ENCODE peak calls at places on chromosomes 4 and X, in eight cellular contexts. I is neural progenitor cell, X is GM23248, M is mammary epithelial cell, F is HCT116, T is neuronal stem cell, S is PC-3, W is astrocyte. Y is an unnamed sample.

GRCh38 chrX:111519215-111519614 is 7.8 kb downstream of the SERTM2 start:
- DNase-seq in I (peak; percentile 70), X (no peak), M (no peak), F (no peak), T (peak; percentile 38), S (no peak), W (peak; percentile 75), Y (no peak)

GRCh38 chr4:8073206-8073863 is 85.3 kb downstream of the ABLIM2 start:
- DNase-seq in I (no peak), X (no peak), M (no peak), F (no peak), T (no peak), S (no peak), W (no peak), Y (no peak)

GRCh38 chr4:106587558-106587957 is 219.0 kb upstream of the GIMD1 start:
- DNase-seq in I (no peak), X (peak; percentile 86), M (peak; percentile 82), F (no peak), T (no peak), S (peak; percentile 80), W (peak; percentile 83), Y (no peak)

GRCh38 chrX:20459410-20460350 is 193.0 kb upstream of the RPS6KA3 start:
- DNase-seq in I (no peak), X (no peak), M (no peak), F (no peak), T (no peak), S (no peak), W (no peak), Y (no peak)

GRCh38 chr4:177190995-177191568 is 118.6 kb upstream of the NEIL3 start:
- DNase-seq in I (no peak), X (peak; percentile 47), M (peak; percentile 10), F (no peak), T (no peak), S (no peak), W (peak; percentile 71), Y (no peak)

GRCh38 chr4:15677507-15677988 is 4.1 kb upstream of the FAM200B start:
- DNase-seq in I (no peak), X (peak; percentile 48), M (peak; percentile 98), F (peak; percentile 82), T (no peak), S (peak; percentile 94), W (peak; percentile 71), Y (peak; percentile 76)

GRCh38 chrX:131821945-131822622 is 201.0 kb upstream of the STK26 start:
- DNase-seq in I (no peak), X (no peak), M (peak; percentile 69), F (no peak), T (no peak), S (no peak), W (peak; percentile 59), Y (no peak)

GRCh38 chr4:21858971-21859370 is 89.6 kb downstream of the KCNIP4 start:
- DNase-seq in I (no peak), X (peak; percentile 55), M (no peak), F (no peak), T (no peak), S (no peak), W (peak; percentile 52), Y (no peak)

GRCh38 chr4:184896868-184897715 is 71.3 kb upstream of the ACSL1 start:
- DNase-seq in I (no peak), X (no peak), M (no peak), F (no peak), T (no peak), S (no peak), W (no peak), Y (no peak)

GRCh38 chrX:38409289-38409688 is 56.9 kb downstream of the OTC start:
- DNase-seq in I (no peak), X (no peak), M (peak; percentile 48), F (no peak), T (no peak), S (no peak), W (no peak), Y (no peak)

GRCh38 chrX:11688201-11688600 is 22.5 kb upstream of the ARHGAP6 start:
- DNase-seq in I (no peak), X (peak; percentile 3), M (no peak), F (no peak), T (no peak), S (peak; percentile 30), W (peak; percentile 4), Y (no peak)

GRCh38 chr4:77818667-77819408 is at the start of gene CNOT6L:
- DNase-seq in I (peak; percentile 81), X (peak; percentile 91), M (peak; percentile 85), F (peak; percentile 36), T (peak; percentile 65), S (peak; percentile 68), W (peak; percentile 73), Y (peak; percentile 48)

GRCh38 chr4:125832161-125832560 is 517.4 kb downstream of the FAT4 start:
- DNase-seq in I (no peak), X (peak; percentile 3), M (no peak), F (no peak), T (no peak), S (no peak), W (peak; percentile 75), Y (no peak)

GRCh38 chr4:20418865-20419451 is 167.3 kb downstream of the SLIT2 start:
- DNase-seq in I (peak; percentile 40), X (peak; percentile 83), M (peak; percentile 52), F (peak; percentile 21), T (no peak), S (peak; percentile 57), W (peak; percentile 60), Y (peak; percentile 47)

GRCh38 chr4:173520921-173521473 is 9.0 kb downstream of the HAND2 start:
- DNase-seq in I (peak; percentile 23), X (peak; percentile 38), M (no peak), F (no peak), T (no peak), S (no peak), W (no peak), Y (no peak)

DNA sequence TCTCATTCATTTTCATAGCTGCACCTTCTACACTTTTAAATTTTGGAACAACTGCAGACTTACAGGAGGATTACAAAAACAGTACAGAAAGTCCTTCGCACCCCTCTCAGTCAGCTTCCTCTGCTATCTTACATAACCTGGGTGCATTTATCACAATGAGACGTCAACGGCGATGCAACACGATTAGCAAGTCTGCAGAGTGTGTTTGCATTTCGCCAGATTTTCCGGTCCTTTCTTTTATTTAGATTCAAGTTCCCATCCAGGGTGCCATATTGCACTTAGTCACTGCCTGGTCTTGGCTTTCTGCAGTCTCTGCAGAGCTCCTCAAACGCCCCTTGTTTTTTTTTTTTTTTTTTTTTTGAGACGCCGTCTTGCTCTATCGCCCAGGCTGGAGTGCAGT is 85.9 kb downstream of the ASMT start:
- DNase-seq in I (no peak), X (no peak), M (no peak), F (no peak), T (no peak), S (no peak), W (no peak), Y (no peak)
- H3K4me2 ChIP-seq in I (no peak overlapping the region), X (no peak overlapping the region), M (no peak overlapping the region), F (no peak overlapping the region), T (no peak overlapping the region), S (no peak overlapping the region), W (no peak overlapping the region), Y (no peak overlapping the region)

GRCh38 chr4:2299794-2300193 is 37.9 kb upstream of the MXD4 start:
- DNase-seq in I (no peak), X (no peak), M (no peak), F (no peak), T (no peak), S (no peak), W (no peak), Y (no peak)

GRCh38 chr4:2297606-2298517 is 36.0 kb upstream of the MXD4 start:
- DNase-seq in I (no peak), X (no peak), M (no peak), F (no peak), T (no peak), S (no peak), W (no peak), Y (no peak)

GRCh38 chr4:2300431-2300861 is 38.5 kb upstream of the MXD4 start:
- DNase-seq in I (no peak), X (no peak), M (no peak), F (no peak), T (no peak), S (no peak), W (no peak), Y (no peak)

GRCh38 chr4:2296621-2297601 is 35.0 kb upstream of the MXD4 start:
- DNase-seq in I (no peak), X (no peak), M (no peak), F (no peak), T (no peak), S (no peak), W (no peak), Y (no peak)

GRCh38 chr4:2298548-2298991 is 36.7 kb upstream of the MXD4 start:
- DNase-seq in I (no peak), X (peak; percentile 40), M (no peak), F (no peak), T (no peak), S (no peak), W (no peak), Y (no peak)
- H3K4me2 ChIP-seq in I (no peak overlapping the region), X (no peak overlapping the region), M (no peak overlapping the region), F (no peak overlapping the region), T (no peak overlapping the region), S (no peak overlapping the region), W (no peak overlapping the region), Y (no peak overlapping the region)

GRCh38 chrX:17580529-17581155 is 156.7 kb upstream of the SCML1 start:
- DNase-seq in I (no peak), X (peak; percentile 76), M (no peak), F (no peak), T (no peak), S (no peak), W (peak; percentile 86), Y (no peak)
- H3K4me2 ChIP-seq in I (no peak overlapping the region), X (peak overlapping the region; percentile 32), M (no peak overlapping the region), F (no peak overlapping the region), T (no peak overlapping the region), S (no peak overlapping the region), W (peak overlapping the region; percentile 60), Y (no peak overlapping the region)

DNA sequence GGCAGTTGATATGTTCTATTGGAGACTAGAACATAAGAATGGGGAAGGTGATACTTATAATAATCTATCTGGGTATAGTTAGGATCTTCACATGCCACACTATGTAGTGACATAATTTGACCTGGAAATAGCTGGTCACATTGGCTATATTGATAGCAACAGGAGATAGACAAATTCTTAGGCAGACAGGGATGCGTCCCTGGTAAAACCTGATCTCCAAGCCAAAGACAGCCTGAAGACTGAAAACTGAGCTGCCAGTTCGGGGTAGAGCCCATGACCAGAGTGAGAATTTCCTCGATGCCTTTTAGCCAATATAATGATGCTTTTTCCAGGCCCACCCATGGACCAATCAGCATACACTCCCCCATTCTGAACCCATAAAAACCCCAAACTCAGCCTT is 12.6 kb upstream of the CXCL2 start:
- DNase-seq in I (no peak), X (no peak), M (no peak), F (no peak), T (no peak), S (no peak), W (no peak), Y (no peak)
- H3K4me2 ChIP-seq in I (no peak overlapping the region), X (no peak overlapping the region), M (peak overlapping the region; percentile 85), F (no peak overlapping the region), T (no peak overlapping the region), S (peak overlapping the region; percentile 78), W (peak overlapping the region; percentile 24), Y (no peak overlapping the region)

GRCh38 chrX:44267861-44268260 is 75.6 kb downstream of the EFHC2 start:
- DNase-seq in I (no peak), X (no peak), M (no peak), F (no peak), T (no peak), S (peak; percentile 84), W (no peak), Y (no peak)
- H3K4me2 ChIP-seq in I (no peak overlapping the region), X (no peak overlapping the region), M (no peak overlapping the region), F (no peak overlapping the region), T (no peak overlapping the region), S (peak overlapping the region; percentile 76), W (no peak overlapping the region), Y (no peak overlapping the region)

Y was measured in PC-9.